ENCODE peak calls at places on chromosomes 1 and 21, in four cellular contexts. E is astrocyte of the spinal cord, I is Kasumi-1, H is SK-N-MC. A is an unnamed sample.

GRCh38 chr1:241525026-241525425 is 5.5 kb upstream of the FH start:
- DNase-seq in E (no peak), I (no peak), H (no peak), A (no peak)

GRCh38 chr1:84013708-84014107 is 14.8 kb upstream of the TTLL7 start:
- DNase-seq in E (no peak), I (no peak), H (no peak), A (no peak)

GRCh38 chr1:47915677-47916353 is 81.4 kb downstream of the TRABD2B start:
- DNase-seq in E (no peak), I (no peak), H (no peak), A (no peak)

GRCh38 chr1:186139115-186139514 is 235.9 kb downstream of the TPR start:
- DNase-seq in E (no peak), I (no peak), H (no peak), A (no peak)

GRCh38 chr1:215160351-215160750 is 77.8 kb downstream of the KCNK2 start:
- DNase-seq in E (peak), I (no peak), H (no peak), A (no peak)

GRCh38 chr1:231690072-231690471 is 63.5 kb downstream of the DISC1 start:
- DNase-seq in E (no peak), I (no peak), H (no peak), A (no peak)

GRCh38 chr1:233172201-233172600 is 123.3 kb downstream of the PCNX2 start:
- DNase-seq in E (peak), I (peak), H (peak), A (no peak)

GRCh38 chr1:205585169-205585834 is 46.5 kb downstream of the ELK4 start:
- DNase-seq in E (no peak), I (no peak), H (no peak), A (no peak)

GRCh38 chr21:43975469-43976098 is 36.5 kb upstream of the TRAPPC10 start:
- DNase-seq in E (peak), I (peak), H (no peak), A (peak)

GRCh38 chr1:30386145-30386926 is 337.0 kb downstream of the MATN1 start:
- DNase-seq in E (no peak), I (no peak), H (no peak), A (no peak)

GRCh38 chr1:78032964-78033796 is 12.6 kb upstream of the GIPC2 start:
- DNase-seq in E (no peak), I (no peak), H (no peak), A (no peak)

GRCh38 chr1:187621961-187622360 is 793.2 kb downstream of the PLA2G4A start:
- DNase-seq in E (peak), I (peak), H (no peak), A (no peak)

GRCh38 chr1:64006276-64007051 is 197.0 kb upstream of the UBE2U start:
- DNase-seq in E (peak), I (no peak), H (no peak), A (no peak)

GRCh38 chr1:67058242-67058641 is 4.3 kb upstream of the SLC35D1 start:
- DNase-seq in E (no peak), I (no peak), H (no peak), A (no peak)

GRCh38 chr1:202259705-202260104 is 66.1 kb downstream of the LGR6 start:
- DNase-seq in E (no peak), I (no peak), H (no peak), A (no peak)

GRCh38 chr1:39154553-39155361 is 49.7 kb upstream of the MACF1 start:
- DNase-seq in E (peak), I (no peak), H (no peak), A (peak)

A was measured in left ventricle myocardium inferior.